ENCODE peak calls at places on chromosomes 5 and 9, in seven cellular contexts. G is bronchial epithelial cell; V is epithelial cell of esophagus; H is cardiac muscle cell; M is body of pancreas; Z is CD8-positive, alpha-beta T cell; I is ovary. Q is an unnamed sample.

GRCh38 chr5:88045931-88046461 is 222.6 kb downstream of the TMEM161B start:
- DNase-seq in V (no peak), G (no peak), I (no peak), Z (no peak), H (no peak), M (no peak), Q (no peak)

GRCh38 chr5:8363133-8363532 is 494.2 kb downstream of the MTRR start:
- DNase-seq in V (peak), H (peak), Z (no peak), G (peak), I (no peak), M (no peak), Q (no peak)

GRCh38 chr5:23112237-23112636 is 259.1 kb upstream of the CDH12 start:
- DNase-seq in I (no peak), V (no peak), G (no peak), Z (no peak), H (no peak), M (no peak), Q (no peak)

GRCh38 chr9:124810513-124811355 is 33.8 kb downstream of the OLFML2A start:
- DNase-seq in Z (no peak), V (peak), M (peak), H (peak), I (no peak), G (peak), Q (no peak)

GRCh38 chr5:61020415-61020814 is 75.4 kb downstream of the NDUFAF2 start:
- DNase-seq in M (peak), G (peak), I (no peak), Z (no peak), H (peak), V (peak), Q (no peak)

GRCh38 chr9:104780796-104781395 is 17.0 kb downstream of the NIPSNAP3B start:
- DNase-seq in Z (no peak), M (no peak), H (peak), G (peak), I (no peak), V (peak), Q (no peak)

GRCh38 chr5:371811-372555 is 50.5 kb downstream of the AHRR start:
- DNase-seq in I (no peak), V (no peak), Z (peak), H (no peak), M (no peak), G (no peak), Q (no peak)

GRCh38 chr9:71609453-71609840 is 158.9 kb downstream of the CEMIP2 start:
- DNase-seq in H (peak), I (no peak), M (no peak), V (no peak), Z (no peak), G (no peak), Q (no peak)

GRCh38 chr9:6049798-6050197 is 34.4 kb upstream of the RANBP6 start:
- DNase-seq in G (peak), M (peak), I (no peak), V (peak), Z (no peak), H (peak), Q (no peak)

GRCh38 chr5:94872526-94872925 is 254.1 kb downstream of the SLF1 start:
- DNase-seq in H (no peak), M (no peak), G (no peak), Z (no peak), I (no peak), V (no peak), Q (no peak)

GRCh38 chr9:72494051-72494450 is 27.4 kb upstream of the TMC1 start:
- DNase-seq in H (no peak), I (no peak), Z (no peak), V (no peak), M (no peak), G (no peak), Q (no peak)

GRCh38 chr5:39314591-39314990 is 49.7 kb downstream of the C9 start:
- DNase-seq in V (no peak), I (no peak), G (peak), M (no peak), Z (no peak), H (no peak), Q (no peak)

GRCh38 chr9:72614057-72614456 is 92.6 kb downstream of the TMC1 start:
- DNase-seq in G (no peak), H (no peak), M (no peak), I (no peak), V (no peak), Z (no peak), Q (no peak)

GRCh38 chr5:14722923-14723322 is 58.4 kb downstream of the OTULIN start:
- DNase-seq in V (no peak), G (no peak), M (no peak), Z (no peak), I (no peak), H (no peak), Q (no peak)

GRCh38 chr9:123568691-123569342 is 212.8 kb downstream of the CRB2 start:
- DNase-seq in I (no peak), G (no peak), Z (no peak), H (peak), V (no peak), M (no peak), Q (peak)

GRCh38 chr9:121122450-121123032 is 47.8 kb downstream of the CNTRL start:
- DNase-seq in M (no peak), H (no peak), G (peak), V (peak), I (no peak), Z (no peak), Q (no peak)

GRCh38 chr5:11563822-11564221 is 340.4 kb downstream of the CTNND2 start:
- DNase-seq in V (no peak), M (no peak), I (no peak), H (no peak), G (no peak), Z (no peak), Q (no peak)

GRCh38 chr5:139574641-139575312 is 13.6 kb downstream of the UBE2D2 start:
- DNase-seq in Z (peak), G (peak), M (no peak), H (peak), I (no peak), V (peak), Q (no peak)

GRCh38 chr5:10432059-10433008 is 9.3 kb upstream of the ROPN1L start:
- DNase-seq in M (no peak), V (no peak), G (no peak), I (no peak), H (no peak), Z (no peak), Q (no peak)

GRCh38 chr9:92404437-92404836 is at the start of gene OGN:
- DNase-seq in M (no peak), I (no peak), Z (no peak), H (peak), G (no peak), V (no peak), Q (no peak)

GRCh38 chr5:171927345-171927941 is 79.0 kb downstream of the FBXW11 start:
- DNase-seq in I (no peak), G (no peak), V (no peak), M (no peak), Z (no peak), H (peak), Q (no peak)

GRCh38 chr5:142792012-142792864 is 22.1 kb downstream of the ARHGAP26 start:
- DNase-seq in G (no peak), V (no peak), Z (no peak), M (no peak), H (no peak), I (no peak), Q (no peak)

GRCh38 chr9:91690540-91691249 is 259.3 kb downstream of the ROR2 start:
- DNase-seq in G (no peak), V (peak), I (no peak), H (no peak), Z (no peak), M (peak), Q (no peak)

GRCh38 chr9:114382951-114383865 is 4.6 kb downstream of the AKNA start:
- DNase-seq in G (no peak), H (peak), I (no peak), V (no peak), M (no peak), Z (no peak), Q (no peak)
- TF ChIP-seq CTCF in G (no peak), H (no peak), I (no peak), V (no peak), M (no peak), Z (peak), Q (peak)

DNA sequence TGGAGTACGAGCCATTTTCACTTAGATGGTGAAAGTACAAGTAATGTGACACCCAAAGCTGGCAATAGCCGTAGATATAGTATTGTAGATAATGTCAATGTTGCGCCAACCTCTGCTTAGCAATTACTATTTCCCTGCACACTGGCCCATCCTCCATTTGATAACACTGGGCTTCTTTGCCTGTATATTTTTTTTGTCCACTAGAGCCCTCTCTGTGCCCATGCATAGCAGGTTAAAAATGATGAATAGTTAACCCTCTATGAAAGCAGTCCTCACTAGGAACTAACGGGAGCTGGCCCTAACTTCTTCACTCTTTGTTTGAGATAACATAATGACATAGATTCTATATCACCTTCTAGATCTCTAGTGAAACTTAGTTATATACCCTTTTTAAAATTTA is 416.8 kb downstream of the TUSC1 start:
- DNase-seq in I (no peak), Z (no peak), M (no peak), G (no peak), H (no peak), V (no peak), Q (no peak)
- TF ChIP-seq CTCF in I (no peak), Z (no peak), M (no peak), G (no peak), H (no peak), V (no peak), Q (no peak)

GRCh38 chr5:99141534-99142135 is 212.8 kb upstream of the CHD1 start:
- DNase-seq in G (peak), V (peak), Z (no peak), M (no peak), H (no peak), I (no peak), Q (no peak)
- TF ChIP-seq CTCF in G (no peak), V (no peak), Z (no peak), M (no peak), H (no peak), I (no peak), Q (no peak)

GRCh38 chr5:6470672-6471071 is 22.0 kb downstream of the UBE2QL1 start:
- DNase-seq in M (no peak), I (no peak), H (no peak), G (no peak), V (no peak), Z (no peak), Q (no peak)
- TF ChIP-seq CTCF in M (no peak), I (no peak), H (no peak), G (no peak), V (no peak), Z (no peak), Q (no peak)

DNA sequence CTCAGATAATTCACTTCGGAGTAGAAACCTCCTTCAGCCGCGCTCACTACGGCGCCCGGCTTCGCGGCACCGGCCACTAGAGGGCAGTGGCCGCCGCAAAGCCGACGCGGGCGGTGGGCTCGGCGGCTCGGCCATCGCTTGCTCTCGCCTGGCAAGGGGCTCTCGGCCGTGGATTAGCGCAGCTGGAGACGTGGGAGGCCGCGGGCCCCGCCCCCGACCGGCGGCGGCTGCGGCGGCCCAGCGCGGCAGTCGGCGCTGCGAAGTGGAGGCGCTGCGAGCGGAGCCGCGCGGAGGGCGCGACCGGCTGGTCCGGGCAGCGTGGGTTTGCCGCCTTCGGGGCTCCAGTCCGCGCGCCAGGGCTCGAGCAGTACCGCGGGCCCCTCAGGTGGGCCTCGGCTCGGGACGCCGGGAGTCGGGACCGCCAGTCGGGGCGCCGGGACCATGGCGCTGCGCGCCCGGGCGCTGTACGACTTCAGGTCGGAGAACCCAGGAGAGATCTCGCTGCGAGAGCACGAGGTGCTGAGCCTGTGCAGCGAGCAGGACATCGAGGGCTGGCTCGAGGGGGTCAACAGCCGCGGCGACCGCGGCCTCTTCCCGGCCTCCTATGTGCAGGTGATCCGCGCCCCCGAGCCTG is at the start of gene SNX18:
- DNase-seq in G (peak), H (peak), I (peak), M (peak), V (peak), Z (peak), Q (peak)
- TF ChIP-seq CTCF in G (peak), H (peak), I (peak), M (peak), V (peak), Z (peak), Q (peak)